ENCODE peak calls at places on chromosomes 16 and 17, in seven cellular contexts. One of them, this sample, is unnamed.

GRCh38 chr17:17784599-17785264 is 52.1 kb downstream of the SREBF1 start:
- DNase-seq in breast epithelium: no peak
- DNase-seq in OCI-LY7: peak
- DNase-seq in esophagus squamous epithelium: no peak
- DNase-seq in ascending aorta: no peak
- DNase-seq in cardiac muscle cell: no peak
- DNase-seq in PC-3: peak
- DNase-seq in this sample: peak

GRCh38 chr16:65453646-65454045 is 331.8 kb upstream of the CDH11 start:
- DNase-seq in esophagus squamous epithelium: no peak
- DNase-seq in OCI-LY7: no peak
- DNase-seq in PC-3: no peak
- DNase-seq in cardiac muscle cell: no peak
- DNase-seq in breast epithelium: no peak
- DNase-seq in ascending aorta: no peak
- DNase-seq in this sample: no peak

GRCh38 chr16:88196471-88197400 is 186.0 kb upstream of the ZNF469 start:
- DNase-seq in cardiac muscle cell: no peak
- DNase-seq in esophagus squamous epithelium: no peak
- DNase-seq in ascending aorta: no peak
- DNase-seq in OCI-LY7: no peak
- DNase-seq in breast epithelium: peak
- DNase-seq in PC-3: no peak
- DNase-seq in this sample: no peak

GRCh38 chr17:6969323-6969726 is 26.5 kb upstream of the ALOX12 start:
- DNase-seq in ascending aorta: no peak
- DNase-seq in OCI-LY7: no peak
- DNase-seq in PC-3: peak
- DNase-seq in esophagus squamous epithelium: no peak
- DNase-seq in breast epithelium: no peak
- DNase-seq in cardiac muscle cell: no peak
- DNase-seq in this sample: no peak

GRCh38 chr16:30417447-30418349 is 10.3 kb downstream of the ZNF771 start:
- DNase-seq in OCI-LY7: peak
- DNase-seq in esophagus squamous epithelium: no peak
- DNase-seq in PC-3: peak
- DNase-seq in cardiac muscle cell: peak
- DNase-seq in breast epithelium: peak
- DNase-seq in ascending aorta: no peak
- DNase-seq in this sample: peak

GRCh38 chr16:89322381-89323119 is 105.0 kb downstream of the ZNF778 start:
- DNase-seq in OCI-LY7: no peak
- DNase-seq in PC-3: peak
- DNase-seq in esophagus squamous epithelium: no peak
- DNase-seq in cardiac muscle cell: peak
- DNase-seq in breast epithelium: no peak
- DNase-seq in ascending aorta: no peak
- DNase-seq in this sample: no peak

GRCh38 chr17:44911133-44912001 is 3.9 kb downstream of the GFAP start:
- DNase-seq in cardiac muscle cell: peak
- DNase-seq in PC-3: peak
- DNase-seq in OCI-LY7: peak
- DNase-seq in ascending aorta: no peak
- DNase-seq in breast epithelium: no peak
- DNase-seq in esophagus squamous epithelium: no peak
- DNase-seq in this sample: peak

GRCh38 chr17:56213031-56213430 is 59.8 kb downstream of the ANKFN1 start:
- DNase-seq in esophagus squamous epithelium: no peak
- DNase-seq in breast epithelium: no peak
- DNase-seq in cardiac muscle cell: no peak
- DNase-seq in PC-3: no peak
- DNase-seq in OCI-LY7: no peak
- DNase-seq in ascending aorta: no peak
- DNase-seq in this sample: no peak

GRCh38 chr17:35766903-35767510 is 6.3 kb downstream of the C17orf50 start:
- DNase-seq in esophagus squamous epithelium: no peak
- DNase-seq in OCI-LY7: peak
- DNase-seq in ascending aorta: no peak
- DNase-seq in breast epithelium: no peak
- DNase-seq in PC-3: peak
- DNase-seq in cardiac muscle cell: peak
- DNase-seq in this sample: no peak

GRCh38 chr17:34199449-34199848 is 55.6 kb upstream of the CCL2 start:
- DNase-seq in breast epithelium: no peak
- DNase-seq in PC-3: no peak
- DNase-seq in OCI-LY7: no peak
- DNase-seq in ascending aorta: no peak
- DNase-seq in esophagus squamous epithelium: no peak
- DNase-seq in cardiac muscle cell: no peak
- DNase-seq in this sample: no peak

GRCh38 chr16:23356941-23357340 is 54.8 kb downstream of the SCNN1B start:
- DNase-seq in OCI-LY7: no peak
- DNase-seq in esophagus squamous epithelium: no peak
- DNase-seq in PC-3: no peak
- DNase-seq in breast epithelium: no peak
- DNase-seq in cardiac muscle cell: no peak
- DNase-seq in ascending aorta: no peak
- DNase-seq in this sample: no peak

GRCh38 chr16:48386559-48387312 is 1.5 kb upstream of the SIAH1 start:
- DNase-seq in PC-3: no peak
- DNase-seq in cardiac muscle cell: no peak
- DNase-seq in breast epithelium: no peak
- DNase-seq in ascending aorta: peak
- DNase-seq in OCI-LY7: no peak
- DNase-seq in esophagus squamous epithelium: no peak
- DNase-seq in this sample: no peak

GRCh38 chr16:48128769-48129168 is 27.0 kb downstream of the ABCC12 start:
- DNase-seq in cardiac muscle cell: no peak
- DNase-seq in esophagus squamous epithelium: no peak
- DNase-seq in breast epithelium: no peak
- DNase-seq in PC-3: no peak
- DNase-seq in OCI-LY7: no peak
- DNase-seq in ascending aorta: no peak
- DNase-seq in this sample: no peak

GRCh38 chr17:18139092-18139491 is 30.5 kb downstream of the MYO15A start:
- DNase-seq in OCI-LY7: no peak
- DNase-seq in breast epithelium: no peak
- DNase-seq in PC-3: no peak
- DNase-seq in ascending aorta: no peak
- DNase-seq in cardiac muscle cell: no peak
- DNase-seq in esophagus squamous epithelium: no peak
- DNase-seq in this sample: no peak

GRCh38 chr17:80307994-80308671 is 47.5 kb downstream of the RNF213 start:
- DNase-seq in PC-3: no peak
- DNase-seq in ascending aorta: no peak
- DNase-seq in breast epithelium: no peak
- DNase-seq in OCI-LY7: no peak
- DNase-seq in esophagus squamous epithelium: no peak
- DNase-seq in cardiac muscle cell: no peak
- DNase-seq in this sample: no peak

GRCh38 chr16:54177052-54177856 is 109.3 kb downstream of the IRX3 start:
- DNase-seq in cardiac muscle cell: no peak
- DNase-seq in PC-3: no peak
- DNase-seq in OCI-LY7: no peak
- DNase-seq in esophagus squamous epithelium: no peak
- DNase-seq in ascending aorta: no peak
- DNase-seq in breast epithelium: no peak
- DNase-seq in this sample: no peak

GRCh38 chr17:3929181-3929580 is 12.9 kb upstream of the P2RX1 start:
- DNase-seq in ascending aorta: no peak
- DNase-seq in OCI-LY7: no peak
- DNase-seq in cardiac muscle cell: no peak
- DNase-seq in PC-3: no peak
- DNase-seq in esophagus squamous epithelium: no peak
- DNase-seq in breast epithelium: no peak
- DNase-seq in this sample: no peak

GRCh38 chr17:38745545-38745944 is 2.6 kb downstream of the PCGF2 start:
- DNase-seq in OCI-LY7: peak
- DNase-seq in ascending aorta: no peak
- DNase-seq in esophagus squamous epithelium: no peak
- DNase-seq in PC-3: no peak
- DNase-seq in breast epithelium: no peak
- DNase-seq in cardiac muscle cell: no peak
- DNase-seq in this sample: no peak

GRCh38 chr17:42252528-42253172 is 23.5 kb downstream of the STAT5B start:
- DNase-seq in ascending aorta: no peak
- DNase-seq in OCI-LY7: no peak
- DNase-seq in breast epithelium: no peak
- DNase-seq in esophagus squamous epithelium: no peak
- DNase-seq in PC-3: no peak
- DNase-seq in cardiac muscle cell: no peak
- DNase-seq in this sample: no peak

GRCh38 chr17:41048441-41048840 is 1.3 kb upstream of the KRTAP2-1 start:
- DNase-seq in breast epithelium: no peak
- DNase-seq in cardiac muscle cell: no peak
- DNase-seq in OCI-LY7: no peak
- DNase-seq in ascending aorta: no peak
- DNase-seq in PC-3: peak
- DNase-seq in esophagus squamous epithelium: no peak
- DNase-seq in this sample: no peak
- H3K27ac ChIP-seq in breast epithelium: no peak
- H3K27ac ChIP-seq in cardiac muscle cell: no peak
- H3K27ac ChIP-seq in OCI-LY7: no peak
- H3K27ac ChIP-seq in ascending aorta: no peak
- H3K27ac ChIP-seq in PC-3: peak
- H3K27ac ChIP-seq in esophagus squamous epithelium: no peak
- H3K27ac ChIP-seq in this sample: no peak

GRCh38 chr17:31678431-31678830 is 180.6 kb downstream of the COPRS start:
- DNase-seq in OCI-LY7: no peak
- DNase-seq in breast epithelium: no peak
- DNase-seq in PC-3: peak
- DNase-seq in ascending aorta: no peak
- DNase-seq in cardiac muscle cell: no peak
- DNase-seq in esophagus squamous epithelium: no peak
- DNase-seq in this sample: no peak

GRCh38 chr17:31677036-31677435 is 182.0 kb downstream of the COPRS start:
- DNase-seq in PC-3: no peak
- DNase-seq in OCI-LY7: no peak
- DNase-seq in cardiac muscle cell: no peak
- DNase-seq in breast epithelium: no peak
- DNase-seq in esophagus squamous epithelium: no peak
- DNase-seq in ascending aorta: no peak
- DNase-seq in this sample: no peak

GRCh38 chr17:31677681-31678080 is 181.4 kb downstream of the COPRS start:
- DNase-seq in ascending aorta: no peak
- DNase-seq in breast epithelium: no peak
- DNase-seq in PC-3: no peak
- DNase-seq in OCI-LY7: no peak
- DNase-seq in esophagus squamous epithelium: no peak
- DNase-seq in cardiac muscle cell: no peak
- DNase-seq in this sample: no peak

GRCh38 chr17:31680126-31680525 is 178.9 kb downstream of the COPRS start:
- DNase-seq in esophagus squamous epithelium: no peak
- DNase-seq in breast epithelium: no peak
- DNase-seq in cardiac muscle cell: no peak
- DNase-seq in PC-3: no peak
- DNase-seq in OCI-LY7: no peak
- DNase-seq in ascending aorta: no peak
- DNase-seq in this sample: peak

DNA sequence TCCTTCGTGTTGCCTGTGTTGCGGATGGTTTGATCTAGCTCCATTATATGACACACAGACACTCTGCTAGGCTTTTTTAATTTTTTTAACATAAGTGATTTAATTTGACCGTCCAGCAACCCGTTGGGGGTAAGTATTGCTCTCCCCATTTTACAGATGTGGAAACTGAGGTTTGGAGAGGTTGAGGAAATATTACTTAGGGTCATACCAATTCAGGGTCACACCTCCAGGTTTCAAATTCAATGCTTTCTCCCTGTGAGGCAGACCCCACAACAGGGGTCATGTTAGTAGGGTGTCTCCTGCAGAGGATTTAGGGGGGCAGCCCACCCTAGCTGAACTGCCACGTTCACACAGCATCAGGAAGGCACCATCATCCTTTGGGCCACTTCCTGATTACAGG is 179.4 kb downstream of the COPRS start:
- DNase-seq in ascending aorta: no peak
- DNase-seq in OCI-LY7: no peak
- DNase-seq in breast epithelium: no peak
- DNase-seq in cardiac muscle cell: no peak
- DNase-seq in esophagus squamous epithelium: no peak
- DNase-seq in PC-3: no peak
- DNase-seq in this sample: no peak
- H3K27ac ChIP-seq in ascending aorta: no peak
- H3K27ac ChIP-seq in OCI-LY7: no peak
- H3K27ac ChIP-seq in breast epithelium: no peak
- H3K27ac ChIP-seq in cardiac muscle cell: no peak
- H3K27ac ChIP-seq in esophagus squamous epithelium: no peak
- H3K27ac ChIP-seq in PC-3: no peak
- H3K27ac ChIP-seq in this sample: no peak

GRCh38 chr17:46820592-46821450 is 2.3 kb upstream of the WNT3 start:
- DNase-seq in breast epithelium: no peak
- DNase-seq in OCI-LY7: no peak
- DNase-seq in PC-3: no peak
- DNase-seq in cardiac muscle cell: no peak
- DNase-seq in ascending aorta: no peak
- DNase-seq in esophagus squamous epithelium: no peak
- DNase-seq in this sample: no peak
- H3K27ac ChIP-seq in breast epithelium: no peak
- H3K27ac ChIP-seq in OCI-LY7: no peak
- H3K27ac ChIP-seq in PC-3: no peak
- H3K27ac ChIP-seq in cardiac muscle cell: no peak
- H3K27ac ChIP-seq in ascending aorta: no peak
- H3K27ac ChIP-seq in esophagus squamous epithelium: no peak
- H3K27ac ChIP-seq in this sample: no peak

DNA sequence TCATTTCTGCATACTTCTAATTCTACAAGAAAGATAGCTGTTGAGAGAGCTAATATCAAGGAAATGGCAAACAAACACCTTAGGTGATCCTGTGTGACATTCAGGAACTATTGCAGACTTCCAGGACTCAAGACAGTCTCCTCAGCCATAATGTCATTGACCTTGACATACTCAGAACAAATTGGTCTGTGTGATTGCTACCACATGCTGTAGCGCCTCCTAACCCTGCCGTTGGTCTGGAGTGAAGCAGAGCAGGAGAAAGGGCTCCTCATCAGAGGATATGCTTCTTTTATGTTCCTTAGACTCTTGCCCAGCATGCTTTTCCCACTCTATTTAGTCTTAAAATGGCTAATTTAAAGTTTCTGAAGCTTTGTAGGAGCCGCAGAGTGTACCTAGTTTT is 194.2 kb upstream of the TBX2 start:
- DNase-seq in esophagus squamous epithelium: no peak
- DNase-seq in breast epithelium: no peak
- DNase-seq in PC-3: no peak
- DNase-seq in ascending aorta: no peak
- DNase-seq in OCI-LY7: no peak
- DNase-seq in cardiac muscle cell: no peak
- DNase-seq in this sample: no peak
- H3K27ac ChIP-seq in esophagus squamous epithelium: peak
- H3K27ac ChIP-seq in breast epithelium: no peak
- H3K27ac ChIP-seq in PC-3: no peak
- H3K27ac ChIP-seq in ascending aorta: no peak
- H3K27ac ChIP-seq in OCI-LY7: no peak
- H3K27ac ChIP-seq in cardiac muscle cell: no peak
- H3K27ac ChIP-seq in this sample: no peak

This sample was measured in CD4-positive, CD25-positive, alpha-beta regulatory T cell.